ENCODE peak calls at places on chromosomes 5 and 9, in ten cellular contexts. V is transverse colon, H is AG04450, L is nephron progenitor cell, X is neural crest cell, C is keratinocyte, S is heart right ventricle, Y is AG09309, Q is PC-9, B is GM23338. W is an unnamed sample.

GRCh38 chr5:40797273-40798011 is 732 bp downstream of the PRKAA1 start:
- DNase-seq in Q (peak), L (peak), B (peak), X (peak), Y (no peak), S (peak), H (no peak), V (peak), C (no peak), W (peak)

GRCh38 chr5:127026166-127026565 is 4.2 kb downstream of the MARCHF3 start:
- DNase-seq in V (no peak), B (no peak), S (no peak), L (no peak), Y (no peak), H (no peak), C (no peak), X (no peak), Q (no peak), W (no peak)

GRCh38 chr5:136560111-136560510 is 194.8 kb upstream of the TRPC7 start:
- DNase-seq in Q (no peak), V (no peak), Y (no peak), L (no peak), S (no peak), H (no peak), C (no peak), X (no peak), B (no peak), W (no peak)

GRCh38 chr9:91427873-91428272 is 4.2 kb upstream of the NFIL3 start:
- DNase-seq in C (no peak), L (no peak), V (no peak), S (no peak), Q (peak), B (no peak), X (no peak), Y (no peak), H (no peak), W (no peak)

GRCh38 chr5:124744170-124744911 is 2.1 kb downstream of the ZNF608 start:
- DNase-seq in L (peak), B (no peak), Y (no peak), S (peak), H (no peak), Q (no peak), C (no peak), V (peak), X (no peak), W (no peak)

GRCh38 chr9:78707481-78707977 is 410.6 kb downstream of the PSAT1 start:
- DNase-seq in X (no peak), H (peak), V (no peak), C (peak), B (no peak), Y (peak), L (no peak), S (no peak), Q (no peak), W (no peak)

GRCh38 chr5:127820910-127821553 is 117.8 kb downstream of the CCDC192 start:
- DNase-seq in B (no peak), Q (no peak), Y (peak), S (no peak), V (no peak), L (no peak), H (no peak), C (no peak), X (no peak), W (no peak)

GRCh38 chr9:115144706-115145105 is 26.7 kb upstream of the TNC start:
- DNase-seq in V (no peak), X (no peak), C (no peak), Q (no peak), S (no peak), Y (no peak), L (no peak), H (no peak), B (no peak), W (no peak)

GRCh38 chr5:62690421-62690820 is 111.8 kb downstream of the LRRC70 start:
- DNase-seq in H (no peak), X (no peak), Q (no peak), C (no peak), S (no peak), V (no peak), L (no peak), B (peak), Y (no peak), W (no peak)

GRCh38 chr9:110340306-110340705 is 2.6 kb upstream of the TXNDC8 start:
- DNase-seq in H (no peak), X (no peak), V (no peak), C (no peak), Y (no peak), B (peak), L (no peak), Q (no peak), S (no peak), W (no peak)

GRCh38 chr5:40929049-40929448 is 19.8 kb downstream of the C7 start:
- DNase-seq in V (no peak), B (peak), Y (no peak), Q (no peak), L (no peak), X (no peak), H (no peak), C (no peak), S (no peak), W (no peak)

GRCh38 chr5:133117166-133117929 is 65.5 kb downstream of the HSPA4 start:
- DNase-seq in C (no peak), V (no peak), Y (no peak), B (no peak), X (no peak), H (no peak), L (no peak), S (no peak), Q (no peak), W (no peak)

GRCh38 chr5:127186657-127187056 is 103.9 kb upstream of the MEGF10 start:
- DNase-seq in C (no peak), Q (no peak), B (no peak), Y (no peak), X (no peak), L (no peak), V (no peak), S (no peak), H (no peak), W (no peak)

GRCh38 chr5:172666251-172666650 is 25.2 kb downstream of the NEURL1B start:
- DNase-seq in C (no peak), H (no peak), Y (no peak), L (no peak), V (no peak), Q (peak), B (peak), X (no peak), S (no peak), W (no peak)

GRCh38 chr5:113204525-113205161 is 228.0 kb downstream of the DCP2 start:
- DNase-seq in Y (no peak), Q (peak), C (peak), S (peak), V (peak), X (no peak), B (no peak), H (no peak), L (no peak), W (no peak)

GRCh38 chr9:131478421-131478868 is 24.3 kb upstream of the POMT1 start:
- DNase-seq in X (peak), V (peak), S (peak), B (peak), L (peak), H (no peak), Y (no peak), C (no peak), Q (peak), W (peak)

GRCh38 chr5:149215478-149216042 is 56.1 kb upstream of the AFAP1L1 start:
- DNase-seq in B (no peak), S (peak), Y (peak), Q (no peak), H (peak), V (no peak), X (no peak), L (no peak), C (no peak), W (no peak)

GRCh38 chr9:10230512-10230911 is 382.3 kb downstream of the PTPRD start:
- DNase-seq in C (no peak), Y (no peak), B (no peak), Q (no peak), S (no peak), L (no peak), H (no peak), V (no peak), X (no peak), W (no peak)

GRCh38 chr9:133117271-133118178 is 3.5 kb downstream of the RALGDS start:
- DNase-seq in L (no peak), V (no peak), Y (no peak), C (no peak), B (no peak), X (no peak), Q (no peak), H (no peak), S (peak), W (no peak)

GRCh38 chr5:136016945-136017530 is 11.8 kb upstream of the TGFBI start:
- DNase-seq in H (no peak), Q (peak), V (no peak), B (no peak), Y (peak), L (no peak), C (peak), S (no peak), X (no peak), W (no peak)

GRCh38 chr9:121972501-121972981 is 120.6 kb downstream of the TTLL11 start:
- DNase-seq in S (no peak), Q (peak), B (peak), C (no peak), Y (peak), L (no peak), V (peak), H (no peak), X (no peak), W (no peak)

GRCh38 chr5:1420211-1421195 is 24.7 kb downstream of the SLC6A3 start:
- DNase-seq in B (no peak), H (no peak), S (no peak), V (no peak), C (no peak), L (no peak), X (no peak), Y (no peak), Q (no peak), W (no peak)

GRCh38 chr9:38362912-38363588 is 29.5 kb upstream of the ALDH1B1 start:
- DNase-seq in Q (peak), S (no peak), H (peak), B (peak), V (peak), L (peak), X (peak), Y (peak), C (no peak), W (peak)

GRCh38 chr5:20636686-20637085 is 648.7 kb upstream of the CDH18 start:
- DNase-seq in H (no peak), Q (no peak), V (no peak), B (no peak), X (no peak), C (no peak), Y (no peak), L (no peak), S (no peak), W (no peak)

GRCh38 chr5:1197876-1198666 is 3.3 kb upstream of the SLC6A19 start:
- DNase-seq in H (no peak), Q (no peak), Y (no peak), X (no peak), S (no peak), B (no peak), V (no peak), L (no peak), C (no peak), W (no peak)

GRCh38 chr5:172681421-172681820 is 40.4 kb downstream of the NEURL1B start:
- DNase-seq in Q (no peak), C (no peak), X (no peak), Y (no peak), H (no peak), S (no peak), L (no peak), V (no peak), B (no peak), W (no peak)

GRCh38 chr5:38616061-38616460 is 59.6 kb upstream of the LIFR start:
- DNase-seq in B (no peak), L (no peak), X (no peak), Y (peak), Q (no peak), S (no peak), H (no peak), V (no peak), C (no peak), W (no peak)

GRCh38 chr5:160629007-160629402 is 207.3 kb downstream of the PTTG1 start:
- DNase-seq in C (no peak), X (no peak), H (no peak), S (no peak), Y (no peak), V (peak), B (no peak), Q (no peak), L (no peak), W (no peak)

GRCh38 chr5:6358434-6358820 is 19.9 kb downstream of the MED10 start:
- DNase-seq in V (no peak), B (no peak), C (no peak), Y (no peak), X (no peak), Q (no peak), S (no peak), L (no peak), H (no peak), W (no peak)

GRCh38 chr5:156356238-156356637 is 29.3 kb downstream of the SGCD start:
- DNase-seq in Y (no peak), V (no peak), C (no peak), H (peak), S (no peak), Q (no peak), B (no peak), L (no peak), X (no peak), W (no peak)

GRCh38 chr5:96117863-96118651 is 156.4 kb upstream of the ELL2 start:
- DNase-seq in Y (no peak), B (no peak), C (no peak), S (no peak), Q (no peak), V (no peak), X (no peak), H (no peak), L (no peak), W (no peak)

DNA sequence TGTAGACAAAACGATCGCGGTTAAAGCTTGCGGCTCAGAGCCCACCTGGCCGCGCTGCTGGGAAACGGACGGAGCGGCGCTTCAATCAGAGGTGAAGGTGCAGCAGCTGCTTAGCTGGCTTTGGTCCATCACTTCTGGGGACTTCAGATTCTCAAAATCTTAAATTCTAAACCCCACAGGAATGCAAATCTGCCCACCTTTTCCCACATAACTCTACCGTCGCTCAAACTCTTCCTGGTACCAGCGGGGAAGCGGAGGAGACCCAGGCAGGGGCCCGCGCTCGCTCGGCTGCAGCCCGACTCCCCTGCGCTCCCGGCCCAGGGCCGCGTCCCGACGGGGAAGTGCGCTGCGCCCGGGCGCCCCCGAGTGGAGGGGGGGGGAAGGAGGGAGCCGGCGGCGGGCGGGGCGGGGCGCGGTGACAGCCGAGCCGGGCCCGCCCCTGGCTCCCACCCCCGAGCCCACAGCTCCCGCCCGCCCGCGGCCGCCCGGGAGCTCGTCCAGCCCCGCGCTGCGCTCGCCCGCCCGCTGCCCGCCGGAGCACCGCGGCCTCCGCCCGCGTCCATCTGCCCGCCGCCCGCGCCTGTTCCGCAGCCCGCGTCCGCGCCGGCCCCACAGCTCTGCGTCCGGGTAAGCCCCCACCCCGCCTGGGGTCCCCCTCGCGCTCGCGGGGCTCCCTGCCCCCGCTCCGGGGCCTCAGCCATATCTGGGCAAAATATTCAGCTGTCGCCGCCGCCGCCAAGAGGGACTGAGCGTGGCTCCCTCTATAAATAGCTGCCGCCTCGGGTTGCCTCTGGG is at the start of gene TMOD1:
- DNase-seq in C (no peak), S (peak), Q (peak), B (peak), Y (no peak), X (no peak), L (peak), V (peak), H (no peak), W (peak)
- TF ChIP-seq CTCF in C (peak), S (peak), Q (no peak), B (peak), Y (no peak), X (no peak), L (no peak), V (no peak), H (no peak), W (no peak)

DNA sequence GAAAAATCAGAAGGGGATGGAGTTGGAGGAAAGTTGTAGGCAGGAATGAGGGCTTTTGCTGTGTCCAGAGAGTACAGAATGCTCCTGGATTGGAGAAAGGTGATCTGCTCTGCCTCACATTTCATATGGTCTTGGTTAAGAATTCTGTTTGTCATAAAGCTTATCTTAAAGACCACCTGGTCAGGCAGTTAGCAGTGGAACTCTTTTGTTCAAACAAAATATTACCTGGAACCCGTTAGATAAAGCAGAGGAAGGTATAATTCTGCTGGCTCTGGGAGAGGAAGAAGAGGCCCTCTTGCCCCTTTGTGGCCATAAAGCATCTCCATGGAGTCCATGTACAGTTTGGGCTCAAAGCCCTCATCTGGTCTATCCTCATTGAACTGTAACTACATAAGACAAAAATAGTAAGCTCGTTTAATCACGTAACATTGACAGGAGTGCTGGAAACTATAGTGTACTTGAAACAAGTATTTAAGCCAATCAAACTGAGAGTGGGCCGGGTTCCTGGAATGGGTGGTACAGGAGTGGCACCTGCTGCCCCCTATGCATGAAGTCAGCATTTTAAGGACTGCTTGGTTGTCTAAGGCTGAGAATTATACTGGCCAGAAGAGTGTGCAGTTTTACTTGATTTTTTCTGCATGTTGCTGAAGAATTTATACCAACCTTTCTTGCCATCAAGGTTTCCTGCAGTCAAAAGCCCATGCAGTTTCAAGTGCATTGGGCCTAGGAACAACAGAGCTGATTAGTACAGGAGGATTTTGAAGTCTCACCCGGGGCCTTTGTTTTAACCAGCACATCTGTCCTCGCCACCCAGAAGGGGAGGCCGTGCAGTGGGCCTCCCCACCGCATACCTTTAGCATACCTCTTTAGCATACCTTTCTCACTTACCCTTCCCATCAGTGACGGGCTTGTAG is 39.9 kb downstream of the STXBP1 start:
- DNase-seq in V (no peak), C (no peak), X (no peak), Q (no peak), L (no peak), Y (no peak), B (peak), S (no peak), H (no peak), W (no peak)
- TF ChIP-seq CTCF in V (no peak), C (no peak), X (no peak), Q (no peak), L (no peak), Y (no peak), B (peak), S (peak), H (no peak), W (no peak)

GRCh38 chr5:61468483-61468865 is 136.4 kb downstream of the ZSWIM6 start:
- DNase-seq in L (no peak), Q (no peak), C (no peak), V (no peak), S (no peak), B (peak), X (no peak), Y (no peak), H (no peak), W (no peak)
- TF ChIP-seq CTCF in L (no peak), Q (peak), C (no peak), V (no peak), S (no peak), B (no peak), X (peak), Y (no peak), H (no peak), W (no peak)

DNA sequence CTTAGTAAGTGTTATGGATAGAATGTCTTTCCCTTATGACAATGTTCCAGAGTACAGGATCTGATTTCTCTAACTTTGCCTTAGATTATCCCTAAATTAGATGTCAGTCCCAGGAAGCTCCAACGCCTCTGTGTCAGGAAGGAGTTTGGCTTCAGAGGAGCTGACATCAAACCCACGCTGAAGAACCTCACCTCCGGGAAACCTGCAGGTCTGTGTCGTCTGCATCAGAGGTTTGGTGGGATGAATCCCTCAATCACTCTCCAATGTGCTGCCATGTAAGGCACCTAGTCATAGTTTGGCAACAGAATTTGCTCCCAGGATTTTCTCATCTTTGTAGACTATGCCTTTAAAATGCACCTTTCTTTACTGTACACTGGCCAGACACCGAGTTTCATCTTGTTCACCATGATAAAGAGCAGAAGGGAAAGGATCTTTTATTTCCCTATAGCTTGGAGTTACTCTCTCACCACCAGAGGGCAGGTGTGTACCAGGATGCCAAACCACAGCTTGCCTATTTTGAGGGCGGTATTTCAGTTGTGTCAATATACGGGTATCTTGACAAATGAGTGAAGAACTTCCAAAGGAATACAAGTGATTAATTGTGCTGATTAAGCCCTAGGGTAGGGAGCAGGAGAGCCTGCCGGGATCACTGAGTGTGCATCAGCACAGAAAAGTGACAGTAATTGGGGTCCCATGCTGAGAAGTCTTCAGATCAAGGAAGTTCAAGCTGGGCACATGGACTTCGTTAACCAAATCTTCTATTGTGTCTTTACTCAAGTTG is 23.4 kb downstream of the MINAR2 start:
- DNase-seq in S (no peak), V (peak), Q (peak), C (peak), Y (peak), B (peak), H (no peak), L (peak), X (peak), W (peak)
- TF ChIP-seq CTCF in S (peak), V (peak), Q (peak), C (peak), Y (peak), B (peak), H (peak), L (peak), X (peak), W (peak)

GRCh38 chr9:35790385-35791291 is 753 bp upstream of the NPR2 start:
- DNase-seq in L (peak), S (peak), B (peak), Y (peak), Q (peak), H (peak), X (peak), C (peak), V (peak), W (peak)
- TF ChIP-seq CTCF in L (peak), S (peak), B (peak), Y (peak), Q (peak), H (peak), X (peak), C (peak), V (peak), W (peak)